ENCODE peak calls at places on chromosome 21, in nine cellular contexts. M is SK-N-SH, D is GM12892, Q is Panc1, U is GM12891, G is suprapubic skin, F is GM23338, O is SK-N-MC, C is transverse colon. W is an unnamed sample.

GRCh38 chr21:39867198-39867650 is at the start of gene PCP4:
- DNase-seq in M (peak; percentile 71), D (no peak), Q (no peak), U (peak; percentile 35), G (no peak), F (peak; percentile 96), O (peak; percentile 3), C (peak; percentile 45), W (no peak)

GRCh38 chr21:34536820-34537219 is 24.8 kb upstream of the KCNE1 start:
- DNase-seq in M (no peak), D (no peak), Q (no peak), U (no peak), G (no peak), F (no peak), O (no peak), C (no peak), W (no peak)

GRCh38 chr21:34642211-34643075 is 26.4 kb upstream of the CLIC6 start:
- DNase-seq in M (no peak), D (no peak), Q (no peak), U (peak; percentile 30), G (no peak), F (no peak), O (no peak), C (no peak), W (no peak)

GRCh38 chr21:29238967-29239289 is 59.8 kb upstream of the BACH1 start:
- DNase-seq in M (no peak), D (no peak), Q (no peak), U (no peak), G (no peak), F (no peak), O (no peak), C (no peak), W (no peak)

GRCh38 chr21:26082549-26082948 is 88.0 kb downstream of the APP start:
- DNase-seq in M (no peak), D (no peak), Q (no peak), U (no peak), G (no peak), F (peak; percentile 74), O (no peak), C (no peak), W (no peak)

GRCh38 chr21:35154788-35155187 is 105.7 kb upstream of the RUNX1 start:
- DNase-seq in M (no peak), D (no peak), Q (no peak), U (no peak), G (no peak), F (no peak), O (no peak), C (no peak), W (no peak)

GRCh38 chr21:27756191-27756590 is 789.3 kb upstream of the ADAMTS5 start:
- DNase-seq in M (no peak), D (no peak), Q (no peak), U (no peak), G (no peak), F (no peak), O (no peak), C (no peak), W (no peak)

GRCh38 chr21:32257952-32258785 is 20.7 kb downstream of the MIS18A start:
- DNase-seq in M (peak; percentile 81), D (peak; percentile 30), Q (peak; percentile 53), U (peak; percentile 34), G (peak; percentile 78), F (peak; percentile 88), O (peak; percentile 22), C (peak; percentile 69), W (peak; percentile 60)

GRCh38 chr21:38325761-38326420 is 69.1 kb downstream of the KCNJ15 start:
- DNase-seq in M (no peak), D (no peak), Q (no peak), U (no peak), G (no peak), F (no peak), O (no peak), C (no peak), W (no peak)

GRCh38 chr21:42261832-42262200 is 42.9 kb downstream of the ABCG1 start:
- DNase-seq in M (no peak), D (no peak), Q (no peak), U (no peak), G (no peak), F (no peak), O (no peak), C (no peak), W (no peak)

GRCh38 chr21:42264245-42265195 is 45.6 kb downstream of the ABCG1 start:
- DNase-seq in M (no peak), D (no peak), Q (no peak), U (no peak), G (no peak), F (no peak), O (no peak), C (no peak), W (no peak)

GRCh38 chr21:42262826-42263225 is 43.9 kb downstream of the ABCG1 start:
- DNase-seq in M (peak; percentile 45), D (no peak), Q (no peak), U (no peak), G (peak; percentile 79), F (no peak), O (no peak), C (peak; percentile 36), W (no peak)

GRCh38 chr21:42263591-42264131 is 44.7 kb downstream of the ABCG1 start:
- DNase-seq in M (no peak), D (no peak), Q (no peak), U (no peak), G (no peak), F (peak; percentile 26), O (no peak), C (no peak), W (no peak)

DNA sequence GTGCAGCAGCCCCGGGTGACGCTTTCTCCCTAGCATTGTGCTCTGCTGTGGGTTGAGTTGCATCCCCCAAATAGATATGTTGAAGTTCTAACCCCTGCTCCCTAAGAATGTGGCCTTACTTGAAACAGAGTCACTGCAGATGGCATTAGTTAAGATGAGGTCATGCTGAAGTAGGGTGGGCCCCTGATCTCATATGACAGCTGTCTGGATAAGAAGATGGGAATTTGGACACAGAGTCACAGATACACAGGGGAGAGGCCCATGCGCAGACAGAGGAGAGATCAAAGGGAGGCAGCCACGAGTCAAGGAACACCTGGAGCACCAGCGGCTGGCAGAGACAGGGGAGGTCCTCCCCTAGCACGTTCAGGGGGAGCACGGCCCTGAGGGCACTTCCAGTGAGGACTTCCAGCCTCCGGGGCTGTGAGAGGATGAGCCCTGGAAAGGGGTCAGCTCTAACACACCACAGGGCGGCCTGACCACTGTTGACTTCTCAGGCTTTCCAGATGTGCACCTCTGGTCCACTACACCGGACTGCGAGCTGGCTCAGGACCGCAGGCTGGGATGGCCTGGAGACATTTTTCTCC is 46.4 kb downstream of the ABCG1 start:
- DNase-seq in M (no peak), D (no peak), Q (no peak), U (no peak), G (no peak), F (no peak), O (no peak), C (no peak), W (no peak)
- TF ChIP-seq POLR2AphosphoS5 in M (no peak), D (no peak), Q (no peak), U (no peak), G (no peak), F (no peak), O (no peak), C (no peak), W (no peak)

GRCh38 chr21:46633561-46633960 is 1.9 kb upstream of the PRMT2 start:
- DNase-seq in M (no peak), D (no peak), Q (no peak), U (no peak), G (no peak), F (no peak), O (no peak), C (no peak), W (no peak)

GRCh38 chr21:46626536-46627302 is 8.8 kb upstream of the PRMT2 start:
- DNase-seq in M (no peak), D (no peak), Q (no peak), U (no peak), G (no peak), F (peak; percentile 24), O (no peak), C (no peak), W (no peak)

GRCh38 chr21:46627726-46628125 is 7.7 kb upstream of the PRMT2 start:
- DNase-seq in M (no peak), D (no peak), Q (no peak), U (no peak), G (no peak), F (no peak), O (no peak), C (no peak), W (no peak)

GRCh38 chr21:46625759-46626158 is 9.7 kb upstream of the PRMT2 start:
- DNase-seq in M (no peak), D (no peak), Q (no peak), U (no peak), G (no peak), F (no peak), O (no peak), C (no peak), W (no peak)

GRCh38 chr21:46628868-46629267 is 6.6 kb upstream of the PRMT2 start:
- DNase-seq in M (no peak), D (no peak), Q (no peak), U (no peak), G (no peak), F (no peak), O (no peak), C (no peak), W (no peak)
- TF ChIP-seq POLR2AphosphoS5 in M (no peak), D (no peak), Q (no peak), U (no peak), G (no peak), F (no peak), O (no peak), C (no peak), W (no peak)

GRCh38 chr21:31130821-31131220 is 92.5 kb upstream of the KRTAP19-8 start:
- DNase-seq in M (no peak), D (no peak), Q (no peak), U (no peak), G (no peak), F (no peak), O (no peak), C (no peak), W (no peak)
- TF ChIP-seq POLR2AphosphoS5 in M (no peak), D (no peak), Q (no peak), U (no peak), G (no peak), F (no peak), O (no peak), C (no peak), W (no peak)

GRCh38 chr21:45362748-45363145 is 42.2 kb upstream of the COL18A1 start:
- DNase-seq in M (no peak), D (no peak), Q (no peak), U (no peak), G (no peak), F (no peak), O (no peak), C (no peak), W (no peak)

GRCh38 chr21:45364464-45365185 is 40.3 kb upstream of the COL18A1 start:
- DNase-seq in M (no peak), D (no peak), Q (no peak), U (no peak), G (no peak), F (no peak), O (no peak), C (no peak), W (no peak)

GRCh38 chr21:45365186-45365607 is 39.8 kb upstream of the COL18A1 start:
- DNase-seq in M (no peak), D (no peak), Q (no peak), U (no peak), G (no peak), F (no peak), O (no peak), C (no peak), W (no peak)

GRCh38 chr21:45365608-45366241 is 39.2 kb upstream of the COL18A1 start:
- DNase-seq in M (no peak), D (no peak), Q (no peak), U (no peak), G (no peak), F (peak; percentile 89), O (no peak), C (no peak), W (no peak)

GRCh38 chr21:45363921-45364463 is 41.0 kb upstream of the COL18A1 start:
- DNase-seq in M (no peak), D (peak; percentile 62), Q (peak; percentile 88), U (peak; percentile 64), G (peak; percentile 91), F (no peak), O (no peak), C (peak; percentile 66), W (no peak)
- TF ChIP-seq POLR2AphosphoS5 in M (peak; percentile 78), D (no peak), Q (no peak), U (no peak), G (peak; percentile 82), F (no peak), O (no peak), C (peak; percentile 79), W (no peak)

W was measured in HL-60.